ENCODE peak calls at places on chromosomes 5 and 9, in five cellular contexts. T is epithelial cell of proximal tubule, P is psoas muscle, R is germinal center, O is GM04503. N is an unnamed sample.

GRCh38 chr9:15299374-15299939 is 7.6 kb downstream of the TTC39B start:
- DNase-seq in O (no peak), T (no peak), R (no peak), P (no peak), N (no peak)

GRCh38 chr5:54738118-54738972 is 220.8 kb downstream of the SNX18 start:
- DNase-seq in R (no peak), P (peak), T (no peak), O (no peak), N (no peak)

GRCh38 chr9:36336511-36336910 is 63.6 kb downstream of the RNF38 start:
- DNase-seq in R (no peak), O (no peak), T (no peak), P (no peak), N (no peak)

GRCh38 chr5:72451771-72452505 is 55.3 kb downstream of the ZNF366 start:
- DNase-seq in P (peak), T (no peak), R (peak), O (peak), N (peak)

GRCh38 chr9:81822967-81823366 is 105.3 kb upstream of the SPATA31D4 start:
- DNase-seq in P (no peak), O (no peak), T (no peak), R (no peak), N (no peak)

GRCh38 chr5:79318935-79319614 is 83.1 kb downstream of the JMY start:
- DNase-seq in O (peak), T (peak), R (no peak), P (no peak), N (no peak)

GRCh38 chr5:135030123-135030517 is 3.9 kb downstream of the PITX1 start:
- DNase-seq in P (no peak), O (no peak), R (no peak), T (no peak), N (no peak)

GRCh38 chr5:39547548-39548154 is 122.9 kb upstream of the DAB2 start:
- DNase-seq in P (no peak), O (peak), T (peak), R (peak), N (peak)

GRCh38 chr5:66498791-66499207 is 97.4 kb upstream of the MAST4 start:
- DNase-seq in T (no peak), R (no peak), P (no peak), O (no peak), N (peak)

GRCh38 chr5:172952034-172952511 is 7.2 kb upstream of the RPL26L1 start:
- DNase-seq in T (no peak), R (no peak), P (no peak), O (peak), N (no peak)

GRCh38 chr5:157497875-157498611 is 38.0 kb downstream of the NIPAL4 start:
- DNase-seq in P (no peak), O (no peak), T (no peak), R (no peak), N (no peak)

GRCh38 chr5:176596689-176597416 is 13.1 kb downstream of the GPRIN1 start:
- DNase-seq in O (no peak), P (peak), T (no peak), R (peak), N (peak)

GRCh38 chr5:59126665-59127354 is 543.9 kb downstream of the RAB3C start:
- DNase-seq in P (no peak), T (no peak), R (no peak), O (no peak), N (no peak)

GRCh38 chr5:34667705-34668104 is 11.6 kb downstream of the RAI14 start:
- DNase-seq in T (no peak), P (no peak), O (no peak), R (no peak), N (no peak)

GRCh38 chr9:76194896-76195295 is 199.3 kb downstream of the RFK start:
- DNase-seq in T (no peak), P (no peak), O (no peak), R (no peak), N (no peak)

GRCh38 chr9:38129366-38129765 is 60.3 kb upstream of the SHB start:
- DNase-seq in T (no peak), P (no peak), O (no peak), R (no peak), N (no peak)

GRCh38 chr9:15746905-15747304 is 194.1 kb downstream of the CCDC171 start:
- DNase-seq in P (no peak), T (no peak), R (no peak), O (no peak), N (no peak)

GRCh38 chr5:114317751-114318150 is 44.1 kb upstream of the KCNN2 start:
- DNase-seq in P (no peak), T (no peak), R (no peak), O (no peak), N (no peak)

GRCh38 chr5:74415695-74416102 is 224.8 kb downstream of the ENC1 start:
- DNase-seq in T (no peak), P (no peak), R (no peak), O (no peak), N (no peak)

GRCh38 chr5:14415516-14416074 is 166.0 kb upstream of the OTULINL start:
- DNase-seq in R (no peak), T (no peak), P (no peak), O (no peak), N (peak)

GRCh38 chr5:173496883-173497255 is 119.6 kb downstream of the BOD1 start:
- DNase-seq in T (no peak), R (no peak), O (no peak), P (no peak), N (no peak)

N was measured in GM13977.